ENCODE peak calls at places on chromosome 19, in nine cellular contexts. One of them, this sample, is unnamed.

GRCh38 chr19:5339470-5339949 is 1.1 kb downstream of the PTPRS start:
- DNase-seq in stimulated activated CD4-positive, alpha-beta T cell treated with anti-CD3 and anti-CD28 coated beads, Interleukin-15, amount 100 ng/mL, for 24 hours: no peak
- DNase-seq in left lung: no peak
- DNase-seq in T-helper 2 cell treated with Interferon-gamma antibody and Interleukin-4, amounts not matched to agents 5 μg/mL and 100 μg/mL, for 36 hours: no peak
- DNase-seq in dorsolateral prefrontal cortex: no peak
- DNase-seq in HS-5: no peak
- DNase-seq in AG04449: no peak
- DNase-seq in GM13977: peak
- DNase-seq in Calu3: peak
- DNase-seq in this sample: no peak

GRCh38 chr19:39351537-39352037 is 9.4 kb downstream of the SAMD4B start:
- DNase-seq in left lung: no peak
- DNase-seq in dorsolateral prefrontal cortex: no peak
- DNase-seq in T-helper 2 cell treated with Interferon-gamma antibody and Interleukin-4, amounts not matched to agents 5 μg/mL and 100 μg/mL, for 36 hours: peak
- DNase-seq in Calu3: no peak
- DNase-seq in HS-5: no peak
- DNase-seq in GM13977: peak
- DNase-seq in AG04449: no peak
- DNase-seq in stimulated activated CD4-positive, alpha-beta T cell treated with anti-CD3 and anti-CD28 coated beads, Interleukin-15, amount 100 ng/mL, for 24 hours: peak
- DNase-seq in this sample: no peak

GRCh38 chr19:35828694-35829301 is 16.2 kb upstream of the PRODH2 start:
- DNase-seq in T-helper 2 cell treated with Interferon-gamma antibody and Interleukin-4, amounts not matched to agents 5 μg/mL and 100 μg/mL, for 36 hours: peak
- DNase-seq in Calu3: peak
- DNase-seq in dorsolateral prefrontal cortex: peak
- DNase-seq in AG04449: no peak
- DNase-seq in HS-5: no peak
- DNase-seq in left lung: peak
- DNase-seq in GM13977: no peak
- DNase-seq in stimulated activated CD4-positive, alpha-beta T cell treated with anti-CD3 and anti-CD28 coated beads, Interleukin-15, amount 100 ng/mL, for 24 hours: peak
- DNase-seq in this sample: peak

GRCh38 chr19:55341191-55342043 is 1.7 kb downstream of the KMT5C start:
- DNase-seq in HS-5: no peak
- DNase-seq in stimulated activated CD4-positive, alpha-beta T cell treated with anti-CD3 and anti-CD28 coated beads, Interleukin-15, amount 100 ng/mL, for 24 hours: peak
- DNase-seq in GM13977: peak
- DNase-seq in AG04449: no peak
- DNase-seq in left lung: peak
- DNase-seq in T-helper 2 cell treated with Interferon-gamma antibody and Interleukin-4, amounts not matched to agents 5 μg/mL and 100 μg/mL, for 36 hours: peak
- DNase-seq in dorsolateral prefrontal cortex: no peak
- DNase-seq in Calu3: peak
- DNase-seq in this sample: no peak

GRCh38 chr19:45253396-45254027 is 2.4 kb downstream of the MARK4 start:
- DNase-seq in Calu3: no peak
- DNase-seq in T-helper 2 cell treated with Interferon-gamma antibody and Interleukin-4, amounts not matched to agents 5 μg/mL and 100 μg/mL, for 36 hours: no peak
- DNase-seq in HS-5: no peak
- DNase-seq in dorsolateral prefrontal cortex: peak
- DNase-seq in left lung: no peak
- DNase-seq in stimulated activated CD4-positive, alpha-beta T cell treated with anti-CD3 and anti-CD28 coated beads, Interleukin-15, amount 100 ng/mL, for 24 hours: peak
- DNase-seq in GM13977: no peak
- DNase-seq in AG04449: no peak
- DNase-seq in this sample: no peak

GRCh38 chr19:15623711-15624318 is 8.8 kb downstream of the CYP4F8 start:
- DNase-seq in HS-5: no peak
- DNase-seq in GM13977: no peak
- DNase-seq in dorsolateral prefrontal cortex: no peak
- DNase-seq in left lung: no peak
- DNase-seq in T-helper 2 cell treated with Interferon-gamma antibody and Interleukin-4, amounts not matched to agents 5 μg/mL and 100 μg/mL, for 36 hours: no peak
- DNase-seq in stimulated activated CD4-positive, alpha-beta T cell treated with anti-CD3 and anti-CD28 coated beads, Interleukin-15, amount 100 ng/mL, for 24 hours: no peak
- DNase-seq in Calu3: peak
- DNase-seq in AG04449: no peak
- DNase-seq in this sample: no peak

GRCh38 chr19:49387936-49388372 is at the start of gene KASH5:
- DNase-seq in stimulated activated CD4-positive, alpha-beta T cell treated with anti-CD3 and anti-CD28 coated beads, Interleukin-15, amount 100 ng/mL, for 24 hours: peak
- DNase-seq in T-helper 2 cell treated with Interferon-gamma antibody and Interleukin-4, amounts not matched to agents 5 μg/mL and 100 μg/mL, for 36 hours: peak
- DNase-seq in dorsolateral prefrontal cortex: no peak
- DNase-seq in GM13977: peak
- DNase-seq in AG04449: no peak
- DNase-seq in left lung: peak
- DNase-seq in HS-5: no peak
- DNase-seq in Calu3: no peak
- DNase-seq in this sample: no peak

GRCh38 chr19:38878575-38879399 is 712 bp upstream of the RINL start:
- DNase-seq in HS-5: no peak
- DNase-seq in GM13977: no peak
- DNase-seq in T-helper 2 cell treated with Interferon-gamma antibody and Interleukin-4, amounts not matched to agents 5 μg/mL and 100 μg/mL, for 36 hours: no peak
- DNase-seq in stimulated activated CD4-positive, alpha-beta T cell treated with anti-CD3 and anti-CD28 coated beads, Interleukin-15, amount 100 ng/mL, for 24 hours: no peak
- DNase-seq in Calu3: no peak
- DNase-seq in AG04449: no peak
- DNase-seq in dorsolateral prefrontal cortex: no peak
- DNase-seq in left lung: no peak
- DNase-seq in this sample: no peak

GRCh38 chr19:1513492-1514294 is 874 bp upstream of the ADAMTSL5 start:
- DNase-seq in GM13977: peak
- DNase-seq in HS-5: no peak
- DNase-seq in T-helper 2 cell treated with Interferon-gamma antibody and Interleukin-4, amounts not matched to agents 5 μg/mL and 100 μg/mL, for 36 hours: peak
- DNase-seq in dorsolateral prefrontal cortex: no peak
- DNase-seq in left lung: no peak
- DNase-seq in Calu3: peak
- DNase-seq in AG04449: no peak
- DNase-seq in stimulated activated CD4-positive, alpha-beta T cell treated with anti-CD3 and anti-CD28 coated beads, Interleukin-15, amount 100 ng/mL, for 24 hours: peak
- DNase-seq in this sample: no peak

GRCh38 chr19:2340496-2341246 is 12.2 kb downstream of the SPPL2B start:
- DNase-seq in left lung: no peak
- DNase-seq in dorsolateral prefrontal cortex: no peak
- DNase-seq in HS-5: no peak
- DNase-seq in Calu3: no peak
- DNase-seq in GM13977: no peak
- DNase-seq in stimulated activated CD4-positive, alpha-beta T cell treated with anti-CD3 and anti-CD28 coated beads, Interleukin-15, amount 100 ng/mL, for 24 hours: no peak
- DNase-seq in AG04449: no peak
- DNase-seq in T-helper 2 cell treated with Interferon-gamma antibody and Interleukin-4, amounts not matched to agents 5 μg/mL and 100 μg/mL, for 36 hours: no peak
- DNase-seq in this sample: no peak

GRCh38 chr19:47032171-47032811 is 12.7 kb downstream of the NPAS1 start:
- DNase-seq in dorsolateral prefrontal cortex: peak
- DNase-seq in left lung: no peak
- DNase-seq in stimulated activated CD4-positive, alpha-beta T cell treated with anti-CD3 and anti-CD28 coated beads, Interleukin-15, amount 100 ng/mL, for 24 hours: peak
- DNase-seq in Calu3: peak
- DNase-seq in AG04449: no peak
- DNase-seq in GM13977: peak
- DNase-seq in HS-5: no peak
- DNase-seq in T-helper 2 cell treated with Interferon-gamma antibody and Interleukin-4, amounts not matched to agents 5 μg/mL and 100 μg/mL, for 36 hours: peak
- DNase-seq in this sample: no peak

GRCh38 chr19:28130066-28130511 is 1082.9 kb downstream of the UQCRFS1 start:
- DNase-seq in dorsolateral prefrontal cortex: no peak
- DNase-seq in GM13977: no peak
- DNase-seq in HS-5: no peak
- DNase-seq in Calu3: no peak
- DNase-seq in T-helper 2 cell treated with Interferon-gamma antibody and Interleukin-4, amounts not matched to agents 5 μg/mL and 100 μg/mL, for 36 hours: no peak
- DNase-seq in AG04449: no peak
- DNase-seq in stimulated activated CD4-positive, alpha-beta T cell treated with anti-CD3 and anti-CD28 coated beads, Interleukin-15, amount 100 ng/mL, for 24 hours: no peak
- DNase-seq in left lung: no peak
- DNase-seq in this sample: no peak

GRCh38 chr19:19751846-19752245 is 18.9 kb upstream of the ZNF14 start:
- DNase-seq in HS-5: no peak
- DNase-seq in AG04449: no peak
- DNase-seq in left lung: no peak
- DNase-seq in Calu3: no peak
- DNase-seq in dorsolateral prefrontal cortex: peak
- DNase-seq in GM13977: no peak
- DNase-seq in stimulated activated CD4-positive, alpha-beta T cell treated with anti-CD3 and anti-CD28 coated beads, Interleukin-15, amount 100 ng/mL, for 24 hours: no peak
- DNase-seq in T-helper 2 cell treated with Interferon-gamma antibody and Interleukin-4, amounts not matched to agents 5 μg/mL and 100 μg/mL, for 36 hours: no peak
- DNase-seq in this sample: no peak

GRCh38 chr19:51091895-51092873 is 9.5 kb upstream of the KLK14 start:
- DNase-seq in left lung: no peak
- DNase-seq in T-helper 2 cell treated with Interferon-gamma antibody and Interleukin-4, amounts not matched to agents 5 μg/mL and 100 μg/mL, for 36 hours: no peak
- DNase-seq in stimulated activated CD4-positive, alpha-beta T cell treated with anti-CD3 and anti-CD28 coated beads, Interleukin-15, amount 100 ng/mL, for 24 hours: no peak
- DNase-seq in dorsolateral prefrontal cortex: no peak
- DNase-seq in Calu3: no peak
- DNase-seq in GM13977: no peak
- DNase-seq in AG04449: no peak
- DNase-seq in HS-5: no peak
- DNase-seq in this sample: no peak

GRCh38 chr19:51356159-51356801 is 9.9 kb downstream of the ETFB start:
- DNase-seq in left lung: no peak
- DNase-seq in dorsolateral prefrontal cortex: no peak
- DNase-seq in stimulated activated CD4-positive, alpha-beta T cell treated with anti-CD3 and anti-CD28 coated beads, Interleukin-15, amount 100 ng/mL, for 24 hours: no peak
- DNase-seq in HS-5: no peak
- DNase-seq in Calu3: no peak
- DNase-seq in AG04449: no peak
- DNase-seq in T-helper 2 cell treated with Interferon-gamma antibody and Interleukin-4, amounts not matched to agents 5 μg/mL and 100 μg/mL, for 36 hours: no peak
- DNase-seq in GM13977: no peak
- DNase-seq in this sample: no peak

GRCh38 chr19:53132231-53132991 is at the start of gene ZNF415:
- DNase-seq in AG04449: no peak
- DNase-seq in Calu3: no peak
- DNase-seq in dorsolateral prefrontal cortex: peak
- DNase-seq in T-helper 2 cell treated with Interferon-gamma antibody and Interleukin-4, amounts not matched to agents 5 μg/mL and 100 μg/mL, for 36 hours: peak
- DNase-seq in HS-5: peak
- DNase-seq in stimulated activated CD4-positive, alpha-beta T cell treated with anti-CD3 and anti-CD28 coated beads, Interleukin-15, amount 100 ng/mL, for 24 hours: peak
- DNase-seq in GM13977: peak
- DNase-seq in left lung: peak
- DNase-seq in this sample: peak

GRCh38 chr19:6187374-6187773 is 51.9 kb downstream of the ACSBG2 start:
- DNase-seq in HS-5: no peak
- DNase-seq in GM13977: no peak
- DNase-seq in dorsolateral prefrontal cortex: no peak
- DNase-seq in stimulated activated CD4-positive, alpha-beta T cell treated with anti-CD3 and anti-CD28 coated beads, Interleukin-15, amount 100 ng/mL, for 24 hours: no peak
- DNase-seq in AG04449: no peak
- DNase-seq in Calu3: no peak
- DNase-seq in T-helper 2 cell treated with Interferon-gamma antibody and Interleukin-4, amounts not matched to agents 5 μg/mL and 100 μg/mL, for 36 hours: no peak
- DNase-seq in left lung: no peak
- DNase-seq in this sample: no peak

GRCh38 chr19:55432355-55432959 is 10.6 kb downstream of the SHISA7 start:
- DNase-seq in left lung: no peak
- DNase-seq in GM13977: peak
- DNase-seq in dorsolateral prefrontal cortex: no peak
- DNase-seq in stimulated activated CD4-positive, alpha-beta T cell treated with anti-CD3 and anti-CD28 coated beads, Interleukin-15, amount 100 ng/mL, for 24 hours: no peak
- DNase-seq in Calu3: no peak
- DNase-seq in AG04449: no peak
- DNase-seq in HS-5: no peak
- DNase-seq in T-helper 2 cell treated with Interferon-gamma antibody and Interleukin-4, amounts not matched to agents 5 μg/mL and 100 μg/mL, for 36 hours: no peak
- DNase-seq in this sample: no peak

GRCh38 chr19:6610934-6611370 is 20.0 kb upstream of the CD70 start:
- DNase-seq in dorsolateral prefrontal cortex: no peak
- DNase-seq in AG04449: peak
- DNase-seq in GM13977: no peak
- DNase-seq in Calu3: no peak
- DNase-seq in stimulated activated CD4-positive, alpha-beta T cell treated with anti-CD3 and anti-CD28 coated beads, Interleukin-15, amount 100 ng/mL, for 24 hours: no peak
- DNase-seq in HS-5: peak
- DNase-seq in left lung: no peak
- DNase-seq in T-helper 2 cell treated with Interferon-gamma antibody and Interleukin-4, amounts not matched to agents 5 μg/mL and 100 μg/mL, for 36 hours: no peak
- DNase-seq in this sample: no peak

GRCh38 chr19:48497728-48498575 is 13.7 kb downstream of the LMTK3 start:
- DNase-seq in AG04449: no peak
- DNase-seq in GM13977: no peak
- DNase-seq in Calu3: no peak
- DNase-seq in left lung: no peak
- DNase-seq in stimulated activated CD4-positive, alpha-beta T cell treated with anti-CD3 and anti-CD28 coated beads, Interleukin-15, amount 100 ng/mL, for 24 hours: no peak
- DNase-seq in T-helper 2 cell treated with Interferon-gamma antibody and Interleukin-4, amounts not matched to agents 5 μg/mL and 100 μg/mL, for 36 hours: no peak
- DNase-seq in dorsolateral prefrontal cortex: no peak
- DNase-seq in HS-5: no peak
- DNase-seq in this sample: no peak

GRCh38 chr19:4052114-4052992 is 14.3 kb downstream of the ZBTB7A start:
- DNase-seq in AG04449: no peak
- DNase-seq in T-helper 2 cell treated with Interferon-gamma antibody and Interleukin-4, amounts not matched to agents 5 μg/mL and 100 μg/mL, for 36 hours: no peak
- DNase-seq in GM13977: no peak
- DNase-seq in HS-5: no peak
- DNase-seq in dorsolateral prefrontal cortex: no peak
- DNase-seq in Calu3: peak
- DNase-seq in left lung: no peak
- DNase-seq in stimulated activated CD4-positive, alpha-beta T cell treated with anti-CD3 and anti-CD28 coated beads, Interleukin-15, amount 100 ng/mL, for 24 hours: no peak
- DNase-seq in this sample: no peak

GRCh38 chr19:12754465-12755196 is 3.0 kb downstream of the BEST2 start:
- DNase-seq in stimulated activated CD4-positive, alpha-beta T cell treated with anti-CD3 and anti-CD28 coated beads, Interleukin-15, amount 100 ng/mL, for 24 hours: no peak
- DNase-seq in Calu3: no peak
- DNase-seq in AG04449: no peak
- DNase-seq in HS-5: no peak
- DNase-seq in dorsolateral prefrontal cortex: no peak
- DNase-seq in GM13977: no peak
- DNase-seq in T-helper 2 cell treated with Interferon-gamma antibody and Interleukin-4, amounts not matched to agents 5 μg/mL and 100 μg/mL, for 36 hours: no peak
- DNase-seq in left lung: no peak
- DNase-seq in this sample: no peak